ENCODE peak calls at places on chromosomes 16 and 17, in seven cellular contexts. One of them, this sample, is unnamed.

GRCh38 chr17:13650096-13650675 is 48.5 kb upstream of the HS3ST3A1 start:
- DNase-seq in T-helper 17 cell: no peak
- DNase-seq in AG10803: no peak
- DNase-seq in nucleus accumbens: no peak
- DNase-seq in ELR: no peak
- DNase-seq in effector memory CD4-positive, alpha-beta T cell: no peak
- DNase-seq in cerebellar cortex: no peak
- DNase-seq in this sample: no peak

GRCh38 chr17:35865412-35866355 is 3.0 kb downstream of the HEATR9 start:
- DNase-seq in T-helper 17 cell: no peak
- DNase-seq in AG10803: peak
- DNase-seq in nucleus accumbens: no peak
- DNase-seq in ELR: peak
- DNase-seq in effector memory CD4-positive, alpha-beta T cell: no peak
- DNase-seq in cerebellar cortex: no peak
- DNase-seq in this sample: no peak

GRCh38 chr16:67164599-67165061 is at the start of gene HSF4:
- DNase-seq in T-helper 17 cell: no peak
- DNase-seq in AG10803: no peak
- DNase-seq in nucleus accumbens: no peak
- DNase-seq in ELR: peak
- DNase-seq in effector memory CD4-positive, alpha-beta T cell: no peak
- DNase-seq in cerebellar cortex: peak
- DNase-seq in this sample: no peak

GRCh38 chr17:83109793-83110645 is 30.6 kb downstream of the METRNL start:
- DNase-seq in T-helper 17 cell: no peak
- DNase-seq in AG10803: peak
- DNase-seq in nucleus accumbens: no peak
- DNase-seq in ELR: peak
- DNase-seq in effector memory CD4-positive, alpha-beta T cell: no peak
- DNase-seq in cerebellar cortex: no peak
- DNase-seq in this sample: no peak

GRCh38 chr17:74744714-74745547 is 3.5 kb upstream of the NHERF1 start:
- DNase-seq in T-helper 17 cell: peak
- DNase-seq in AG10803: peak
- DNase-seq in nucleus accumbens: peak
- DNase-seq in ELR: peak
- DNase-seq in effector memory CD4-positive, alpha-beta T cell: peak
- DNase-seq in cerebellar cortex: peak
- DNase-seq in this sample: peak

GRCh38 chr17:16374129-16374528 is 6.8 kb upstream of the UBB start:
- DNase-seq in T-helper 17 cell: no peak
- DNase-seq in AG10803: peak
- DNase-seq in nucleus accumbens: no peak
- DNase-seq in ELR: peak
- DNase-seq in effector memory CD4-positive, alpha-beta T cell: no peak
- DNase-seq in cerebellar cortex: no peak
- DNase-seq in this sample: no peak

GRCh38 chr16:82138478-82139285 is 31.3 kb downstream of the MPHOSPH6 start:
- DNase-seq in T-helper 17 cell: no peak
- DNase-seq in AG10803: no peak
- DNase-seq in nucleus accumbens: no peak
- DNase-seq in ELR: no peak
- DNase-seq in effector memory CD4-positive, alpha-beta T cell: no peak
- DNase-seq in cerebellar cortex: no peak
- DNase-seq in this sample: no peak

GRCh38 chr16:7150230-7150629 is 182.4 kb upstream of the RBFOX1 start:
- DNase-seq in T-helper 17 cell: no peak
- DNase-seq in AG10803: no peak
- DNase-seq in nucleus accumbens: no peak
- DNase-seq in ELR: no peak
- DNase-seq in effector memory CD4-positive, alpha-beta T cell: no peak
- DNase-seq in cerebellar cortex: no peak
- DNase-seq in this sample: no peak

This sample was measured in effector CD8-positive, alpha-beta T cell.